ENCODE peak calls at places on chromosome 10, in ten cellular contexts. T is COR-L47; D is kidney tubule cell; X is GM20000; Y is germinal center; G is choroid plexus epithelial cell; J is nephron progenitor cell; M is GM03348; V is activated CD4-positive, CD25-positive, alpha-beta regulatory T cell; I is ureter. Z is an unnamed sample.

GRCh38 chr10:96073722-96074121 is 30.3 kb downstream of the CCNJ start:
- DNase-seq in T (no peak), D (peak; percentile 74), X (no peak), Y (no peak), G (peak; percentile 89), J (no peak), M (peak; percentile 11), V (no peak), I (no peak), Z (peak; percentile 50)

GRCh38 chr10:43573250-43574034 is 974 bp downstream of the ZNF239 start:
- DNase-seq in T (no peak), D (no peak), X (no peak), Y (no peak), G (peak; percentile 28), J (no peak), M (no peak), V (no peak), I (no peak), Z (no peak)

GRCh38 chr10:124650820-124651401 is 93.3 kb downstream of the FAM53B start:
- DNase-seq in T (no peak), D (no peak), X (peak; percentile 65), Y (no peak), G (no peak), J (no peak), M (no peak), V (peak; percentile 54), I (no peak), Z (no peak)

GRCh38 chr10:28180654-28181053 is 122.2 kb downstream of the MPP7 start:
- DNase-seq in T (no peak), D (peak; percentile 51), X (no peak), Y (no peak), G (no peak), J (no peak), M (no peak), V (no peak), I (no peak), Z (no peak)

GRCh38 chr10:6103591-6103990 is 14.8 kb downstream of the RBM17 start:
- DNase-seq in T (no peak), D (no peak), X (no peak), Y (no peak), G (no peak), J (no peak), M (no peak), V (no peak), I (no peak), Z (no peak)

GRCh38 chr10:62076872-62077271 is 175.4 kb downstream of the ARID5B start:
- DNase-seq in T (no peak), D (peak; percentile 94), X (no peak), Y (no peak), G (peak; percentile 89), J (no peak), M (no peak), V (no peak), I (no peak), Z (peak; percentile 83)

GRCh38 chr10:127254276-127254675 is 57.9 kb upstream of the INSYN2A start:
- DNase-seq in T (no peak), D (no peak), X (no peak), Y (no peak), G (peak; percentile 75), J (no peak), M (no peak), V (no peak), I (no peak), Z (no peak)

GRCh38 chr10:75957721-75958120 is 526.3 kb downstream of the LRMDA start:
- DNase-seq in T (no peak), D (no peak), X (no peak), Y (no peak), G (no peak), J (no peak), M (no peak), V (no peak), I (no peak), Z (no peak)

GRCh38 chr10:104329754-104330153 is 8.5 kb downstream of the ITPRIP start:
- DNase-seq in T (no peak), D (peak; percentile 74), X (no peak), Y (no peak), G (peak; percentile 70), J (no peak), M (peak; percentile 62), V (no peak), I (no peak), Z (peak; percentile 93)

GRCh38 chr10:89337493-89337892 is 9.7 kb downstream of the IFIT3 start:
- DNase-seq in T (no peak), D (peak; percentile 93), X (peak; percentile 15), Y (no peak), G (peak; percentile 93), J (no peak), M (no peak), V (no peak), I (no peak), Z (peak; percentile 92)

GRCh38 chr10:5447071-5447470 is 34.7 kb downstream of the NET1 start:
- DNase-seq in T (no peak), D (peak; percentile 55), X (no peak), Y (no peak), G (peak; percentile 46), J (no peak), M (no peak), V (no peak), I (no peak), Z (no peak)

GRCh38 chr10:69051303-69051702 is 36.6 kb upstream of the SRGN start:
- DNase-seq in T (no peak), D (peak; percentile 53), X (peak; percentile 66), Y (no peak), G (peak; percentile 47), J (no peak), M (no peak), V (no peak), I (no peak), Z (no peak)

GRCh38 chr10:59864141-59864962 is 42.0 kb downstream of the CCDC6 start:
- DNase-seq in T (no peak), D (no peak), X (no peak), Y (no peak), G (no peak), J (no peak), M (no peak), V (no peak), I (no peak), Z (peak; percentile 39)

GRCh38 chr10:93199221-93199681 is 125.6 kb downstream of the CYP26A1 start:
- DNase-seq in T (no peak), D (peak; percentile 80), X (no peak), Y (no peak), G (peak; percentile 91), J (peak; percentile 23), M (peak; percentile 69), V (no peak), I (peak; percentile 84), Z (no peak)

GRCh38 chr10:102668312-102669110 is 24.2 kb downstream of the TRIM8 start:
- DNase-seq in T (no peak), D (no peak), X (no peak), Y (no peak), G (no peak), J (no peak), M (no peak), V (no peak), I (no peak), Z (no peak)

GRCh38 chr10:130428936-130429335 is 292.7 kb downstream of the GLRX3 start:
- DNase-seq in T (no peak), D (no peak), X (no peak), Y (no peak), G (no peak), J (no peak), M (no peak), V (no peak), I (no peak), Z (no peak)

GRCh38 chr10:123808286-123808685 is 83.3 kb downstream of the CPXM2 start:
- DNase-seq in T (no peak), D (no peak), X (no peak), Y (no peak), G (no peak), J (no peak), M (no peak), V (no peak), I (no peak), Z (no peak)

GRCh38 chr10:71545001-71545400 is 148.3 kb downstream of the CDH23 start:
- DNase-seq in T (no peak), D (no peak), X (no peak), Y (no peak), G (no peak), J (no peak), M (no peak), V (no peak), I (no peak), Z (no peak)

GRCh38 chr10:46284286-46285229 is 2.2 kb upstream of the ANTXRL start:
- DNase-seq in T (no peak), D (peak; percentile 73), X (peak; percentile 90), Y (peak; percentile 86), G (peak; percentile 52), J (peak; percentile 84), M (peak; percentile 94), V (peak; percentile 63), I (peak; percentile 87), Z (peak; percentile 70)

GRCh38 chr10:59234814-59235429 is 58.5 kb downstream of the PHYHIPL start:
- DNase-seq in T (peak; percentile 11), D (peak; percentile 40), X (no peak), Y (no peak), G (peak; percentile 73), J (peak; percentile 9), M (peak; percentile 25), V (no peak), I (no peak), Z (peak; percentile 29)

GRCh38 chr10:46073564-46073963 is 27.5 kb upstream of the MSMB start:
- DNase-seq in T (no peak), D (no peak), X (no peak), Y (no peak), G (no peak), J (no peak), M (no peak), V (no peak), I (no peak), Z (no peak)

GRCh38 chr10:76868088-76868949 is 769.3 kb downstream of the KCNMA1 start:
- DNase-seq in T (no peak), D (no peak), X (no peak), Y (no peak), G (no peak), J (no peak), M (peak; percentile 68), V (no peak), I (no peak), Z (no peak)

GRCh38 chr10:32114500-32114899 is 58.3 kb upstream of the KIF5B start:
- DNase-seq in T (no peak), D (no peak), X (no peak), Y (no peak), G (no peak), J (no peak), M (no peak), V (no peak), I (no peak), Z (no peak)

GRCh38 chr10:117130346-117130745 is 7.7 kb downstream of the VAX1 start:
- DNase-seq in T (no peak), D (no peak), X (no peak), Y (no peak), G (no peak), J (no peak), M (no peak), V (no peak), I (no peak), Z (no peak)

GRCh38 chr10:132146941-132147915 is 39.5 kb upstream of the DPYSL4 start:
- DNase-seq in T (no peak), D (no peak), X (no peak), Y (no peak), G (no peak), J (no peak), M (no peak), V (no peak), I (no peak), Z (no peak)

GRCh38 chr10:116521424-116522305 is 24.1 kb upstream of the PNLIP start:
- DNase-seq in T (no peak), D (peak; percentile 41), X (peak; percentile 42), Y (peak; percentile 19), G (peak; percentile 74), J (peak; percentile 49), M (peak; percentile 64), V (no peak), I (no peak), Z (no peak)

GRCh38 chr10:131033166-131034085 is 278.1 kb downstream of the TCERG1L start:
- DNase-seq in T (no peak), D (no peak), X (no peak), Y (no peak), G (no peak), J (no peak), M (no peak), V (no peak), I (no peak), Z (no peak)

GRCh38 chr10:72337039-72337629 is 17.6 kb downstream of the DNAJB12 start:
- DNase-seq in T (peak; percentile 50), D (peak; percentile 68), X (no peak), Y (peak; percentile 56), G (peak; percentile 82), J (peak; percentile 83), M (peak; percentile 81), V (peak; percentile 39), I (peak; percentile 85), Z (peak; percentile 49)